ENCODE peak calls at places on chromosomes 13 and 19, in seven cellular contexts. Z is AG10803, J is brain microvascular endothelial cell, H is heart left ventricle, X is cardiac fibroblast, O is astrocyte of the spinal cord, V is fibroblast of mammary gland. T is an unnamed sample.

GRCh38 chr13:66171821-66172220 is 1058.3 kb downstream of the PCDH9 start:
- DNase-seq in O (no peak), Z (no peak), V (no peak), J (no peak), X (no peak), H (no peak), T (no peak)

GRCh38 chr19:35673121-35673804 is 6.9 kb downstream of the UPK1A start:
- DNase-seq in X (peak), O (peak), J (peak), Z (peak), H (peak), V (peak), T (peak)

GRCh38 chr13:25037057-25037813 is 58.7 kb upstream of the PABPC3 start:
- DNase-seq in Z (peak), H (no peak), X (peak), O (peak), J (peak), V (peak), T (peak)

GRCh38 chr13:107799001-107799400 is 416.3 kb downstream of the LIG4 start:
- DNase-seq in X (peak), O (no peak), V (no peak), J (no peak), H (no peak), Z (peak), T (peak)

GRCh38 chr13:26971990-26972888 is 199.4 kb downstream of the USP12 start:
- DNase-seq in H (no peak), Z (no peak), V (peak), O (peak), X (peak), J (no peak), T (peak)

GRCh38 chr19:38686530-38686888 is 39.1 kb downstream of the ACTN4 start:
- DNase-seq in O (no peak), V (no peak), X (no peak), J (no peak), Z (no peak), H (no peak), T (no peak)

GRCh38 chr19:49155830-49156346 is 692 bp upstream of the HRC start:
- DNase-seq in J (no peak), X (no peak), V (no peak), H (peak), Z (no peak), O (no peak), T (no peak)

GRCh38 chr13:47457631-47458030 is 543.4 kb downstream of the SUCLA2 start:
- DNase-seq in O (no peak), V (peak), Z (peak), J (no peak), H (no peak), X (peak), T (peak)

GRCh38 chr13:44197791-44198770 is 175.5 kb upstream of the SERP2 start:
- DNase-seq in O (peak), X (no peak), V (no peak), J (peak), H (no peak), Z (no peak), T (peak)

GRCh38 chr19:907183-907853 is 5.7 kb downstream of the R3HDM4 start:
- DNase-seq in X (no peak), Z (no peak), J (no peak), H (no peak), O (no peak), V (no peak), T (no peak)

GRCh38 chr19:42282036-42282762 is 13.1 kb downstream of the CIC start:
- DNase-seq in H (no peak), Z (no peak), V (peak), O (no peak), J (no peak), X (peak), T (peak)

GRCh38 chr13:77477299-77477848 is 58.1 kb upstream of the SCEL start:
- DNase-seq in H (no peak), X (no peak), Z (no peak), O (no peak), V (peak), J (no peak), T (no peak)

GRCh38 chr19:16889883-16890460 is 1.2 kb downstream of the F2RL3 start:
- DNase-seq in H (no peak), J (no peak), Z (no peak), X (no peak), O (no peak), V (no peak), T (no peak)

GRCh38 chr19:55392820-55393219 is 7.1 kb downstream of the RPL28 start:
- DNase-seq in Z (no peak), V (no peak), H (no peak), J (no peak), O (no peak), X (no peak), T (no peak)

GRCh38 chr19:44657211-44657921 is 13.7 kb downstream of the PVR start:
- DNase-seq in O (peak), X (peak), Z (peak), J (peak), V (peak), H (peak), T (peak)

GRCh38 chr19:28472843-28473242 is 740.1 kb downstream of the UQCRFS1 start:
- DNase-seq in H (peak), O (no peak), X (peak), Z (peak), V (no peak), J (no peak), T (no peak)

GRCh38 chr19:3855321-3855720 is 13.5 kb downstream of the ZFR2 start:
- DNase-seq in Z (no peak), V (no peak), J (peak), H (no peak), X (no peak), O (no peak), T (no peak)

GRCh38 chr19:1491849-1492170 is 829 bp downstream of the REEP6 start:
- DNase-seq in V (no peak), J (no peak), O (no peak), X (no peak), Z (no peak), H (no peak), T (no peak)

GRCh38 chr19:1247747-1248453 is 483 bp upstream of the MIDN start:
- DNase-seq in J (peak), O (peak), H (peak), Z (peak), V (peak), X (peak), T (peak)

GRCh38 chr19:29667390-29667783 is 2.1 kb downstream of the PLEKHF1 start:
- DNase-seq in J (no peak), X (no peak), Z (no peak), O (no peak), V (no peak), H (no peak), T (no peak)

GRCh38 chr19:29667941-29668340 is 2.7 kb downstream of the PLEKHF1 start:
- DNase-seq in V (no peak), X (no peak), Z (no peak), O (no peak), J (no peak), H (no peak), T (no peak)

GRCh38 chr19:29666634-29667389 is 1.6 kb downstream of the PLEKHF1 start:
- DNase-seq in X (peak), Z (peak), O (peak), H (peak), J (peak), V (peak), T (peak)

GRCh38 chr19:29670255-29670654 is 5.0 kb downstream of the PLEKHF1 start:
- DNase-seq in V (no peak), H (no peak), O (no peak), Z (no peak), X (no peak), J (no peak), T (no peak)

DNA sequence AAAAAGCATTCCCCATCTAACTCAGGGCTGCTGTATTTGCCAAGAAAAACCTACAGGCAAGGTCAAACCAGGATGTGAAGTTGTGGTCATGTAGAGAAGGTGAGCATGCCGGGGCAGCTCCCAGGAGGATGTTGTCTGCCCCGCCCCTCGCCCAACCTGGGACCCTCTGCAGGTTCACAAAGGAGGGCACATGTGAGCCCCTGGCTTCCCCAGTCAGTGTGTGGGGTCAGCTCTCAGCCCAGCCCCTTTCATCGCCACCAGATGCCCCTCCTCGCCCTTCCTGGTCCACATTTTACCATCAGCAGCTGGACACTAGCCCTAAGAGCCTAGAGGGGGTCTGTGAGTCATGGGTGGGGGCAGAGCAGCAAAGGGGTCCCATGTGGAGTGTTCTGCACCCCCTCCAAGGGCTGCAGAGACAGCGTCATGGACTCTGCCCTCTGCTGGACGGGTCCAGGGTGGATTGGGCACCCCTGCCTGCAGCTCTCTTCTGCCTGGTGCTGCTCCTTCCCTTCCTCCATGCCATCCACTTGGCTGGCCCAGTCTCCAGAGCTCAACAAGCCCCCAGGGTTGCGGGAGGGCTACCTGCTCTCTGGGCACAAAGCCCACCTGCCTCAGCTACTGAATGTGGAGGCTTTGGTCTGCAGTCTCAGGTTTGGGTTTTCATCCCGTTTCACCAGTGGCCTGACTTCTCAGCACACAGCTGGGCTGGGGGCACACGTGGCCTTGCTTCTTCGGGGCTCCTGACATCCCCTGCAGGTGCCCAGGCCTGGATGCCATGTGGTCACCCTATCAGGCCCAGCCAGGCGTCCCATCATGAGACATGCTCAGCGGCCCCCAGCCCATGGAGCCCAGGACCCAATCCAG is 3.7 kb downstream of the PLEKHF1 start:
- DNase-seq in V (no peak), J (no peak), H (no peak), O (no peak), Z (no peak), X (no peak), T (no peak)
- TF ChIP-seq CTCF in V (no peak), J (peak), H (no peak), O (peak), Z (peak), X (peak), T (peak)

DNA sequence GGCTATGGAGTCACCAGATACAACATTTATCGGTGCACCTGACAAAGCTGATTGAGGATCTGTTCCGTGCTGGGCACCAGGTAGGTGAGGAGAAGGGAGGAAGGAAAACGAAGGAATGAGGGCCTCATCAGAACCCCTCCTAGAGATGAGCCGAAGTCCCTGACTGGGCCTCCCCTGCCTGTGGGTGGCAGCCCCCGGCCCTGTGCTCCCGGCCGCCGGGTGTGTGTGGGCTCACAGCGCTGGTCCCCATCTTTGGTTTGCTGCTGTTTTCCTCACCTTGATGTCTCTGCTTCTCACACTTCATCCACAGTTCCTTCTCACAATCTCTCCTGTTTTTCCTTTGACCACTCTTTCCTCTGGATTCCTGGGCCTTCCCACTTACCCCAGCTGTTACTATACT is 32.8 kb downstream of the TMED1 start:
- DNase-seq in Z (no peak), H (no peak), J (no peak), V (no peak), O (no peak), X (no peak), T (no peak)
- H3K4me3 ChIP-seq in Z (no peak), H (no peak), J (no peak), V (no peak), O (no peak), X (no peak), T (no peak)

DNA sequence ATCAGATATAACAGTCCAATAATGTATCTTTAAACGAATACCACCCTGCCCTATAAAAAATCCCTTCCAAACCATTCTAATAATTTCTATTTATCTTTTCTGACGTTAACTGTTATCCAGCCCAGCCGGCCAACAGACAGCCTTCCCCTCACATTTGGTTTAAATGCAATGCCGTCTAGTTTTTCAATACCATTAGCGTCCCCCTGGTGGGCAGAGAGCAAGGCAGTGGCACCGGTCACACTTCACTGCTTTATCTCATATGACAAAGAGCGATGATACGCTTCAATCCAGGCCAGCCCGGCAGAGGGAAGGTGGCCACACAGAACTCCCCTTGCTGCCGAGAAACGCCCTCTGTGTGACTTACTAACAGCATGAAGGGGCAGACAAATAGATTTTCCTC is 402.1 kb upstream of the ZNF507 start:
- DNase-seq in Z (no peak), O (no peak), H (no peak), X (no peak), J (no peak), V (no peak), T (no peak)
- TF ChIP-seq CTCF in Z (no peak), O (no peak), H (no peak), X (no peak), J (no peak), V (no peak), T (no peak)

GRCh38 chr19:13881231-13881691 is 4.3 kb downstream of the NANOS3 start:
- DNase-seq in V (no peak), H (no peak), J (no peak), Z (no peak), X (no peak), O (peak), T (no peak)

GRCh38 chr19:13882419-13882795 is 5.5 kb downstream of the NANOS3 start:
- DNase-seq in Z (no peak), H (no peak), V (no peak), X (no peak), J (no peak), O (no peak), T (no peak)

GRCh38 chr19:13882841-13883240 is 5.9 kb downstream of the NANOS3 start:
- DNase-seq in H (no peak), Z (no peak), X (no peak), V (no peak), J (no peak), O (no peak), T (no peak)

GRCh38 chr19:13881692-13882418 is 4.9 kb downstream of the NANOS3 start:
- DNase-seq in X (peak), Z (peak), J (no peak), H (peak), V (peak), O (no peak), T (peak)

GRCh38 chr19:13880059-13880672 is 3.2 kb downstream of the NANOS3 start:
- DNase-seq in H (peak), V (peak), X (peak), O (peak), Z (peak), J (peak), T (peak)
- H3K4me3 ChIP-seq in H (peak), V (peak), X (peak), O (peak), Z (peak), J (peak), T (peak)

T was measured in fibroblast of the aortic adventitia.